ENCODE peak calls at places on chromosomes 16 and 17, in five cellular contexts. Z is activated CD4-positive, alpha-beta T cell treated with anti-CD3 and anti-CD28 coated beads, Interleukin-2, amount 50 U/mL, for 1 hour; A is tibial nerve; O is heart left ventricle; J is lower leg skin. H is an unnamed sample.

GRCh38 chr17:49210158-49211029 is at the start of the genes ABI3 and GNGT2:
- DNase-seq in Z (peak; percentile 54), A (no peak), O (peak; percentile 46), J (no peak), H (no peak)

GRCh38 chr17:80777274-80777673 is 214.4 kb upstream of the CHMP6 start:
- DNase-seq in Z (no peak), A (no peak), O (no peak), J (no peak), H (no peak)

GRCh38 chr17:57898487-57899311 is 48.9 kb upstream of the MRPS23 start:
- DNase-seq in Z (no peak), A (no peak), O (peak; percentile 92), J (no peak), H (no peak)

GRCh38 chr17:50194441-50195195 is 6.8 kb downstream of the COL1A1 start:
- DNase-seq in Z (no peak), A (no peak), O (no peak), J (no peak), H (no peak)

GRCh38 chr16:89537549-89537925 is 22.9 kb upstream of the RPL13 start:
- DNase-seq in Z (no peak), A (no peak), O (no peak), J (no peak), H (no peak)

GRCh38 chr17:8896641-8897635 is 29.5 kb upstream of the PIK3R6 start:
- DNase-seq in Z (no peak), A (no peak), O (peak; percentile 6), J (no peak), H (no peak)

GRCh38 chr17:45227631-45228120 is 6.0 kb downstream of the FMNL1 start:
- DNase-seq in Z (no peak), A (no peak), O (peak; percentile 32), J (no peak), H (no peak)

GRCh38 chr17:57517216-57517518 is 227.9 kb downstream of the CCDC182 start:
- DNase-seq in Z (no peak), A (no peak), O (no peak), J (no peak), H (no peak)

GRCh38 chr17:77420804-77421634 is 280.2 kb downstream of the SEC14L1 start:
- DNase-seq in Z (peak; percentile 63), A (no peak), O (peak; percentile 68), J (no peak), H (no peak)

GRCh38 chr17:14775761-14776492 is 475.0 kb downstream of the HS3ST3B1 start:
- DNase-seq in Z (no peak), A (no peak), O (no peak), J (no peak), H (no peak)

GRCh38 chr16:85781685-85782370 is 17.5 kb downstream of the EMC8 start:
- DNase-seq in Z (no peak), A (no peak), O (peak; percentile 55), J (no peak), H (no peak)

GRCh38 chr17:78694805-78695531 is 87.1 kb downstream of the CYTH1 start:
- DNase-seq in Z (no peak), A (no peak), O (no peak), J (no peak), H (no peak)